ENCODE peak calls at places on chromosomes 5 and 9, in seven cellular contexts. S, C, H, J, K, U and V are unnamed samples. For H3K4me1, the result is how much of the 10 kb centered on the place peaks cover.

GRCh38 chr9:77417570-77417969 is 230.6 kb downstream of the GNA14 start:
- DNase-seq in H (no peak), J (no peak), C (peak), U (peak), S (no peak), K (peak), V (no peak)

GRCh38 chr9:105007143-105007542 is 79.2 kb upstream of the ABCA1 start:
- DNase-seq in U (peak), K (no peak), J (peak), S (no peak), C (peak), H (no peak), V (peak)

GRCh38 chr5:18553269-18553668 is 919.0 kb downstream of the TAF11L14 start:
- DNase-seq in K (peak), S (no peak), U (peak), H (no peak), C (no peak), J (peak), V (no peak)

GRCh38 chr9:109937841-109938453 is 157.9 kb downstream of the PALM2AKAP2 start:
- DNase-seq in H (no peak), K (no peak), S (no peak), U (no peak), C (no peak), J (no peak), V (no peak)

GRCh38 chr5:6273090-6273735 is 105.1 kb downstream of the MED10 start:
- DNase-seq in J (no peak), C (no peak), S (no peak), K (no peak), H (no peak), U (no peak), V (no peak)

GRCh38 chr9:138038244-138038671 is 160.7 kb downstream of the CACNA1B start:
- DNase-seq in H (no peak), C (no peak), S (no peak), K (no peak), J (no peak), U (no peak), V (peak)

GRCh38 chr5:60399507-60399906 is 300.5 kb downstream of the DEPDC1B start:
- DNase-seq in J (no peak), H (no peak), K (no peak), C (no peak), U (no peak), S (no peak), V (no peak)

GRCh38 chr5:15300141-15300540 is 199.8 kb upstream of the FBXL7 start:
- DNase-seq in H (no peak), J (no peak), C (no peak), K (no peak), S (no peak), U (no peak), V (no peak)

GRCh38 chr9:95999390-95999789 is 123.9 kb downstream of the ERCC6L2 start:
- DNase-seq in U (no peak), K (no peak), C (no peak), H (no peak), J (no peak), S (no peak), V (no peak)

GRCh38 chr5:81555865-81556264 is 161.9 kb upstream of the ACOT12 start:
- DNase-seq in U (no peak), S (no peak), H (no peak), C (no peak), J (no peak), K (no peak), V (no peak)

GRCh38 chr9:6055213-6055612 is 39.8 kb upstream of the RANBP6 start:
- DNase-seq in J (peak), U (peak), K (peak), C (peak), H (no peak), S (peak), V (peak)

GRCh38 chr5:4804619-4805211 is 335.4 kb upstream of the ADAMTS16 start:
- DNase-seq in H (no peak), S (no peak), U (no peak), K (no peak), C (no peak), J (no peak), V (no peak)

GRCh38 chr5:20113930-20114329 is 125.9 kb upstream of the CDH18 start:
- DNase-seq in J (no peak), C (no peak), K (no peak), U (no peak), S (no peak), H (no peak), V (no peak)

GRCh38 chr9:133832836-133833235 is 94.7 kb upstream of the SARDH start:
- DNase-seq in C (no peak), S (no peak), K (no peak), U (no peak), J (no peak), H (no peak), V (no peak)

GRCh38 chr5:116495786-116496185 is 78.8 kb downstream of the SEMA6A start:
- DNase-seq in H (no peak), C (no peak), U (no peak), K (no peak), J (no peak), S (no peak), V (no peak)
- H3K27ac ChIP-seq in H (no peak), C (no peak), U (no peak), K (no peak), J (no peak), S (no peak), V (no peak)

GRCh38 chr5:172717481-172718195 is 53.4 kb downstream of the DUSP1 start:
- DNase-seq in U (no peak), J (no peak), K (no peak), S (no peak), C (no peak), H (peak), V (no peak)
- H3K4me1 ChIP-seq in U (under half), J (under half), K (under half), S (under half), C (under half), H (half or more), V (half or more)

GRCh38 chr5:87300176-87300575 is 32.5 kb downstream of the RASA1 start:
- DNase-seq in K (no peak), J (no peak), U (no peak), S (no peak), C (no peak), H (no peak), V (no peak)
- H3K27ac ChIP-seq in K (no peak), J (no peak), U (no peak), S (no peak), C (no peak), H (no peak), V (no peak)

DNA sequence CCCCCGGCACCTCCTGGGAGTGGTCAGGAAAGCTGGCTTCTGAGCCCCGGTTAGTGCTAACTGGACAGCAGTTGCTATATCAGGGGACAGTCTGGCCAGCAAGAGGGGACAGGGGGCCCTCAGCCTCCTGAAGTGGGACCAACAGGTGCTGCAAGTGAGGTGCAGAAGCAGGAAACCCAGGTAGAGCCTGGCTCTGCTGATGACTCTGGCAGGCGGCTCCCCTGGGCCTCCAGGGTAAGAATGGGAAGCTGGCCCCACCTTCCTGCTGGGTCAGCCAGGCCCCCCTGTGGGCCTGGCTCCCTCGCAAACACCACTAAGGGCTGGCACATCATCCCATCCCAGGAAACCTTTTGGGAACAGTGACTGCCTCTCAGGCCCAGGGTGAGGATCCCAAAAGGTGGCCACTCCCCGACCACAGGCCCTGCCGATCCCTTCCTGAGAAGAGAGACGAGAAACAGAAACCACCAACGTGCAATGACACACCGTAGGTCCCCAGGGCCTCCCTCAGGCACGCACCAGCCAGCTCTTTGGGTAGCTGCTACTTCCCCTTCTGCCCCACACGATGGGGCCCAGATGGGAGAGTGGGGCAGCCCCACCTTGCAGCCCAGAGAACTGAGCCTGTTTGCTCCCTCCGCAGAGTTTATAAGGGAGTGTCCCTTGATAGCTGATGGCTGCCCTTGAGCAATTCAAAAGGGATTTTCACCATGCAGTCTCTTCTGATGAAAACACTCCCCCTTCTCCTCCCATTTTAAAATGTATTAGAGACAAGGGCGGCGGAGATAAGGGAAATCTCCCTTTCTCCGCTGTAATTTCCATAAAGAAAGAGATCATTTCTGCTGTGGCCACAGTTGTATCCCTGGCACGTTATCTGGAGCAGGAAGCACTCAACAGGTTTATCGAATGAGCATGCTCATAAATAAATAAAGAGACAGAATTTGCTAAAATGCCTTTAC is 76.8 kb downstream of the STK10 start:
- DNase-seq in S (peak), J (peak), C (peak), H (no peak), K (no peak), U (peak), V (no peak)
- H3K4me1 ChIP-seq in S (half or more), J (under half), C (under half), H (half or more), K (under half), U (under half), V (half or more)

DNA sequence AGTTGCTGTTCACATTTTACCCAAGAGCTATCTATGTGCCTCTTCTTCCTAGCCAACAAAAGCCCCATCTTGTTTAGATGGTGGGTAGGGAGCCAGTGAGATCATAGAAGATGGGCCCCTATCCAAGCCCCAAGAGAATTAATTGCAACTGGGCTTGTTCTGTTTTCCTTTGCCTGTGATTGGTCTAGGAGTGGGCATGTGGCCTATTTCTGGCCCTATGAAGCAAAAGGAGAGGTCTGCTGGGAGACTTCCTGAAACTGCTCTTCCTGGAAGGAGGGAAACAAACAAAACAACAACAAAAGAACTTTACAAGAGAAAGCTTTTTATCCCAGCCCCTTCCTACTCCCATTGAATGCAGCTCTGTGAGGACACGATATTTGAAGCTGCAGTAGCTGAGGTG is 32.5 kb upstream of the ALDOB start:
- DNase-seq in H (no peak), K (no peak), S (no peak), U (no peak), C (no peak), J (no peak), V (no peak)
- H3K27ac ChIP-seq in H (no peak), K (no peak), S (no peak), U (no peak), C (no peak), J (no peak), V (no peak)

DNA sequence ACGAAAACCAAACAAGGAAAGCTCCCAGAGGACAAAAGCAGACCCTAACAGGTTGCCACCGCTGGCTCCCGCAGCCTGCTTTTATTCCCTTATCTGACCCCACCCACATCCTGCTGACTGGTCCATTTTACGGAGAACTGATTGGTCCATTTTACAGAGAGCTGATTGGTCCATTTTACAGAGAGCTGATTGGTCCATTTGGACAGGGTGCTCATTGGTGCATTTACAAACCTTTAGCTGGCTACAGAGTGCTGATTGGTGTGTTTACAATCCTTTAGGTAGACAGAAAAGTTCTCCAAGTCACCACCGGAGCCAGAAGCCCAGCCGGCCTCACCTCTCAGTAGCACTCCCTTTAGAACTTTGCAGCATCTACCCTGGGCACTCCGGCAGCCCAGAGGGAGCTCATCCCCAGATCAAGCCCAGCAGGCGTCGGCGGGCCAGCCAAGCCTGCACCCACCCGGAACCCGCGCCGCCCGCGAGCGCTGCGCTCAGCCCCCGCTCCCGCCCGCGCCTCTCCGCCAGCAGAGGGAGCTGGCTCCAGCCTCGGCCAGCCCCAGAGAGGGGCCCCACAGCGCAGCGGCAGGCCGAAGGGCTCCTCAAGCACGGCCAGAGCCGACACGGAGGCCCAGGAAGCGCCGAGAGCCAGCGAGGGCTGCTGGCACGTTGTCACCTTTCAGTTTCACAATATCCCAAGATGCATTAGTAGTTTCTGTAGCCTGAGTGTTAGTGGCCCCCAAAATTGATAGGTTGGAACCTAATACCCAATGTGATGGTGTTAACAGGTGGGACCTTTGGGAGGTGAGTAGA is 35.3 kb upstream of the CLPTM1L start:
- DNase-seq in K (no peak), H (peak), C (peak), J (peak), S (peak), U (peak), V (no peak)
- H3K4me1 ChIP-seq in K (under half), H (under half), C (under half), J (under half), S (under half), U (under half), V (under half)

GRCh38 chr5:134555889-134556311 is 30.4 kb downstream of the JADE2 start:
- DNase-seq in K (peak), C (peak), S (peak), U (peak), H (peak), J (peak), V (no peak)
- H3K27ac ChIP-seq in K (no peak), C (peak), S (peak), U (peak), H (peak), J (peak), V (peak)

GRCh38 chr5:38468978-38469706 is 87.3 kb downstream of the LIFR start:
- DNase-seq in S (no peak), C (peak), K (no peak), J (peak), H (peak), U (no peak), V (peak)
- H3K4me1 ChIP-seq in S (under half), C (under half), K (under half), J (under half), H (half or more), U (under half), V (half or more)